ENCODE peak calls at places on chromosomes 6 and 20, in seven cellular contexts. S is fibroblast of pulmonary artery, M is kidney, Z is pancreas, U is testis, G is psoas muscle, W is fibroblast of mammary gland. F is an unnamed sample.

GRCh38 chr20:8066662-8067061 is 47.1 kb upstream of the TMX4 start:
- DNase-seq in S (no peak), W (no peak), M (no peak), U (no peak), Z (no peak), G (no peak), F (peak; percentile 30)

GRCh38 chr20:20713244-20713765 is 861 bp upstream of the RALGAPA2 start:
- DNase-seq in M (peak; percentile 71), G (peak; percentile 81), Z (no peak), U (peak; percentile 27), W (no peak), S (no peak), F (no peak)

GRCh38 chr6:52221302-52221701 is 23.0 kb downstream of the IL17F start:
- DNase-seq in S (no peak), W (no peak), Z (no peak), G (no peak), U (no peak), M (no peak), F (no peak)

GRCh38 chr20:57662313-57663240 is 42.4 kb upstream of the ZBP1 start:
- DNase-seq in W (no peak), Z (peak; percentile 50), S (no peak), U (no peak), M (peak; percentile 63), G (no peak), F (no peak)

GRCh38 chr6:74964871-74965441 is 240.9 kb downstream of the COL12A1 start:
- DNase-seq in S (peak; percentile 24), U (no peak), Z (no peak), G (no peak), W (no peak), M (no peak), F (peak; percentile 2)

GRCh38 chr6:16511048-16511660 is 250.1 kb downstream of the ATXN1 start:
- DNase-seq in U (no peak), M (no peak), S (peak; percentile 65), W (peak; percentile 63), Z (no peak), G (no peak), F (peak; percentile 66)

GRCh38 chr20:63652192-63652980 is 838 bp downstream of the STMN3 start:
- DNase-seq in W (no peak), Z (peak; percentile 69), M (peak; percentile 89), G (peak; percentile 65), U (no peak), S (peak; percentile 32), F (no peak)

GRCh38 chr6:117908246-117909107 is 1.4 kb downstream of the SLC35F1 start:
- DNase-seq in M (peak; percentile 58), Z (peak; percentile 72), W (no peak), G (no peak), S (no peak), U (peak; percentile 17), F (no peak)

GRCh38 chr20:57650756-57651483 is 30.7 kb upstream of the ZBP1 start:
- DNase-seq in U (peak; percentile 12), G (no peak), Z (peak; percentile 49), S (no peak), W (no peak), M (peak; percentile 39), F (no peak)

GRCh38 chr6:135325624-135326424 is 144.7 kb downstream of the MYB start:
- DNase-seq in S (peak; percentile 44), U (no peak), M (no peak), Z (no peak), G (no peak), W (peak; percentile 21), F (peak; percentile 41)

GRCh38 chr6:71727632-71728294 is 158.6 kb upstream of the RIMS1 start:
- DNase-seq in M (no peak), W (no peak), G (no peak), Z (no peak), S (no peak), U (no peak), F (no peak)

GRCh38 chr20:42923348-42923918 is 266.3 kb downstream of the PTPRT start:
- DNase-seq in U (peak; percentile 70), G (no peak), W (no peak), M (no peak), S (no peak), Z (no peak), F (no peak)

GRCh38 chr20:40666336-40666735 is 22.7 kb downstream of the MAFB start:
- DNase-seq in W (no peak), S (no peak), Z (no peak), M (no peak), U (no peak), G (no peak), F (no peak)

GRCh38 chr6:144093236-144093635 is 2.1 kb downstream of the SF3B5 start:
- DNase-seq in Z (no peak), W (no peak), S (no peak), G (no peak), U (no peak), M (no peak), F (no peak)

GRCh38 chr20:36653456-36653855 is 7.5 kb upstream of the SLA2 start:
- DNase-seq in U (no peak), M (no peak), Z (no peak), S (no peak), W (no peak), G (no peak), F (no peak)

GRCh38 chr6:149478631-149479314 is 6.0 kb downstream of the ZC3H12D start:
- DNase-seq in Z (no peak), M (no peak), G (no peak), W (no peak), U (no peak), S (no peak), F (no peak)

GRCh38 chr6:35742842-35743241 is 6.0 kb downstream of the ARMC12 start:
- DNase-seq in M (no peak), G (no peak), Z (no peak), S (no peak), U (no peak), W (no peak), F (no peak)

GRCh38 chr6:128275030-128275429 is 245.4 kb downstream of the PTPRK start:
- DNase-seq in M (no peak), G (no peak), W (peak; percentile 69), Z (no peak), S (peak; percentile 40), U (no peak), F (peak; percentile 75)

DNA sequence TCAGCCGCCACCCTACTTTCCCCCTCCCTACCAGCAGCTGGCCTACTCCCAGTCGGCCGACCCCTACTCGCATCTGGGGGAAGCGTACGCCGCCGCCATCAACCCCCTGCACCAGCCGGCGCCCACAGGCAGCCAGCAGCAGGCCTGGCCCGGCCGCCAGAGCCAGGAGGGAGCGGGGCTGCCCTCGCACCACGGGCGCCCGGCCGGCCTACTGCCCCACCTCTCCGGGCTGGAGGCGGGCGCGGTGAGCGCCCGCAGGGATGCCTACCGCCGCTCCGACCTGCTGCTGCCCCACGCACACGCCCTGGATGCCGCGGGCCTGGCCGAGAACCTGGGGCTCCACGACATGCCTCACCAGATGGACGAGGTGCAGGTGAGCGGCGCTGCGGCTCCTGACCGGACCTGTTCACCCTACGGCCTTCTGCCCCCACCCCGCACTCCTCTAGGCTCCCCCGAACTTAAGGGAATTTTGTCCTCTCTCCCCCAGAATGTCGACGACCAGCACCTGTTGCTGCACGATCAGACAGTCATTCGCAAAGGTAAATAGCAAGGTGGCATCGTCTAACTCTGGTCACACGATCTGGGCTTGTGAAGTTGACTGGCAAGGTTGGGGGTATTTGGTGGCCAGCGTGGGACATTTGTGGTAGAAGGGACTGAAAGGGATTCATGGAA is 2.3 kb downstream of the TFAP2C start:
- DNase-seq in U (no peak), M (peak; percentile 65), G (no peak), Z (no peak), W (no peak), S (no peak), F (no peak)
- H3K4me3 ChIP-seq in U (peak overlapping the region; percentile 55), M (no peak overlapping the region), G (no peak overlapping the region), Z (no peak overlapping the region), W (peak overlapping the region; percentile 2), S (no peak overlapping the region), F (no peak overlapping the region)

GRCh38 chr20:50717974-50718761 is 13.2 kb upstream of the PARD6B start:
- DNase-seq in U (no peak), W (peak; percentile 46), Z (no peak), M (no peak), G (no peak), S (no peak), F (peak; percentile 45)
- TF ChIP-seq CTCF in U (no peak), W (no peak), Z (no peak), M (no peak), G (no peak), S (no peak), F (no peak)

DNA sequence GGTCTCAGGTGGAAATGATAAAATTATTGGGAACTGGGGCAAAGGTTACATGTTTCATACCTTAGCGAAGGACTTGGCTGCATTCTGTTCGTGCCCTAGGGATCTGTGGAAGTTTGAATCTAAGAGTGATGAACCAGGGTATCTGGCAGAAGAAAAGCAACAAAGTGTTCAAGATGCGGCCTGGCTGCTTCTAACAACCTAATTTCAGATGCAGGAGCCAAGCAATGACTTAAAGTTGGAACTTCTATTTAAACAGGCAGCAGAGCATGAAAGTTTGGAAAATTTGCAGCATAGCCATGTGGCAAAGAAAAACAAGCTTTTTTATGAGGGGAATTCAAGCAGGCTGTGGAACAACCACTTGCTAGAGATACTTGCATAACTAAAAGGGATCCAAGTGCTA is 73.5 kb downstream of the CD24 start:
- DNase-seq in G (no peak), W (no peak), M (no peak), Z (no peak), U (no peak), S (no peak), F (no peak)
- H3K4me3 ChIP-seq in G (no peak overlapping the region), W (no peak overlapping the region), M (no peak overlapping the region), Z (no peak overlapping the region), U (no peak overlapping the region), S (no peak overlapping the region), F (no peak overlapping the region)

GRCh38 chr6:147221739-147222138 is 17.5 kb downstream of the STXBP5 start:
- DNase-seq in S (no peak), G (no peak), W (no peak), U (no peak), M (no peak), Z (no peak), F (no peak)

GRCh38 chr6:147223751-147224150 is 19.5 kb downstream of the STXBP5 start:
- DNase-seq in U (no peak), G (no peak), M (no peak), S (no peak), W (no peak), Z (no peak), F (no peak)

GRCh38 chr6:147220345-147220744 is 16.1 kb downstream of the STXBP5 start:
- DNase-seq in G (no peak), W (no peak), M (no peak), Z (no peak), U (no peak), S (no peak), F (no peak)

GRCh38 chr6:147219463-147219862 is 15.2 kb downstream of the STXBP5 start:
- DNase-seq in M (no peak), U (no peak), G (no peak), S (no peak), Z (no peak), W (no peak), F (no peak)

DNA sequence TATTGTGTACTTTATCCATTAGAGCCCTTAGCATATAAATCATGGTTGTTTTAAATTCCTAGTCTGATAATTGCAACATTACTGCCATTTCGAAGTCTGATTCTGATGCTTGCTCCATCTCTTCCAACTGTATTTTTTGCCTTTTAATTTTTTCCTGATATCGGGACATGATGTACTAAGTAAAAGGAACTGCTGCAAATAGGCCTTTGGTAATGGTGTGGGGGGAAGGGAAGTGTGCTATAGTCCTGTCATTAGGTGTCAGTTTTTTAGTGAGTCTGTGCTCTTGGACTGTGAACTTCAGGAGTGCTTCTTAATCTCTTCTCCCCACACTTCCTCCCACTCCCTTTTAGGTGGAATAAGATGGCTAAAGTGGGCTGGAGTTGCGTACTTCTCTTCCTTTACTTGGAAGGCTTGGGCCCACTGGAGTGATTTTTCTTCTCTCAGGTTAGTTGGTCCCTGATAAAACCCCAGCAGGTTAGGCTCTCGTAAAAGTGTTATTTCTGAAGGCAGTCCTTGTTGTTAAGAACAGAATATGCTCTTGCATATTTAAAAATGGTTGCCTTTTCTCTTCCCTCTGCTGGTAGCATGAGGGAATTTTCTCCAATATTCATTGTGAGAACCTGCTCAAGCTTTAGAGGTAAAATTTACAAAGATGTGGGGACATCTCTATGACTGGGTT is 18.1 kb downstream of the STXBP5 start:
- DNase-seq in G (no peak), S (peak; percentile 48), Z (no peak), M (no peak), W (peak; percentile 43), U (no peak), F (peak; percentile 57)
- TF ChIP-seq CTCF in G (peak; percentile 31), S (peak; percentile 57), Z (peak; percentile 27), M (peak; percentile 37), W (peak; percentile 52), U (peak; percentile 39), F (peak; percentile 56)